ENCODE peak calls at places on chromosomes 11 and 22, in four cellular contexts. V is colonic mucosa, P is NT2/D1, M is upper lobe of right lung. A is an unnamed sample.

GRCh38 chr11:36818410-36818809 is 220.4 kb upstream of the RAG2 start:
- DNase-seq in V (no peak), P (peak; percentile 13), M (no peak), A (no peak)

GRCh38 chr11:94199367-94200130 is 70.9 kb downstream of the PANX1 start:
- DNase-seq in V (no peak), P (no peak), M (no peak), A (no peak)

GRCh38 chr11:123584186-123584585 is 70.2 kb downstream of the SCN3B start:
- DNase-seq in V (no peak), P (no peak), M (no peak), A (no peak)

GRCh38 chr22:20639750-20640149 is 132.3 kb downstream of the MED15 start:
- DNase-seq in V (no peak), P (no peak), M (no peak), A (no peak)

GRCh38 chr22:23124611-23125511 is 16.9 kb downstream of the RSPH14 start:
- DNase-seq in V (no peak), P (no peak), M (no peak), A (no peak)

GRCh38 chr11:76610871-76611475 is 59.6 kb downstream of the LRRC32 start:
- DNase-seq in V (peak; percentile 15), P (no peak), M (no peak), A (peak; percentile 70)

GRCh38 chr22:50078246-50078645 is 7.0 kb downstream of the MLC1 start:
- DNase-seq in V (no peak), P (no peak), M (no peak), A (peak; percentile 67)

GRCh38 chr22:46077669-46078099 is 72.6 kb upstream of the PPARA start:
- DNase-seq in V (no peak), P (no peak), M (no peak), A (peak; percentile 69)

GRCh38 chr11:59756845-59757244 is 1.7 kb downstream of the STX3 start:
- DNase-seq in V (peak; percentile 78), P (no peak), M (no peak), A (no peak)

GRCh38 chr11:120698918-120699317 is 187.4 kb downstream of the GRIK4 start:
- DNase-seq in V (no peak), P (no peak), M (no peak), A (no peak)

GRCh38 chr22:36741204-36741793 is 34.6 kb downstream of the IFT27 start:
- DNase-seq in V (no peak), P (peak; percentile 5), M (peak; percentile 19), A (no peak)

GRCh38 chr11:33706961-33707360 is 6.3 kb upstream of the C11orf91 start:
- DNase-seq in V (no peak), P (no peak), M (no peak), A (no peak)

GRCh38 chr22:26894766-26895485 is 237.5 kb downstream of the MIAT start:
- DNase-seq in V (no peak), P (no peak), M (no peak), A (no peak)

GRCh38 chr11:26228778-26229177 is 103.2 kb upstream of the ANO3 start:
- DNase-seq in V (no peak), P (no peak), M (no peak), A (no peak)

GRCh38 chr11:60871378-60872061 is 4.2 kb downstream of the ZP1 start:
- DNase-seq in V (no peak), P (no peak), M (peak; percentile 64), A (no peak)

GRCh38 chr11:72721689-72722049 is 30.5 kb downstream of the ARAP1 start:
- DNase-seq in V (peak; percentile 62), P (no peak), M (peak; percentile 79), A (no peak)

GRCh38 chr11:66136752-66137123 is 66.7 kb downstream of the PACS1 start:
- DNase-seq in V (no peak), P (no peak), M (no peak), A (no peak)

GRCh38 chr11:113725883-113726405 is 19.8 kb upstream of the TMPRSS5 start:
- DNase-seq in V (no peak), P (no peak), M (no peak), A (no peak)

GRCh38 chr11:74683279-74683871 is 47.9 kb downstream of the CHRDL2 start:
- DNase-seq in V (no peak), P (no peak), M (peak; percentile 80), A (peak; percentile 86)

GRCh38 chr11:123683616-123684170 is 29.3 kb upstream of the SCN3B start:
- DNase-seq in V (no peak), P (no peak), M (no peak), A (no peak)

GRCh38 chr22:46390652-46391301 is 55.3 kb downstream of the TRMU start:
- DNase-seq in V (no peak), P (no peak), M (no peak), A (no peak)

GRCh38 chr11:69683764-69684333 is 8.7 kb upstream of the LTO1 start:
- DNase-seq in V (no peak), P (no peak), M (peak; percentile 66), A (peak; percentile 72)

GRCh38 chr11:101881586-101881985 is 33.2 kb upstream of the CEP126 start:
- DNase-seq in V (no peak), P (no peak), M (no peak), A (no peak)

GRCh38 chr11:32615422-32615821 is 31.8 kb downstream of the EIF3M start:
- DNase-seq in V (no peak), P (no peak), M (no peak), A (no peak)

GRCh38 chr11:22792497-22792896 is 37.1 kb downstream of the SVIP start:
- DNase-seq in V (no peak), P (no peak), M (no peak), A (no peak)

GRCh38 chr22:46672731-46673130 is 52.5 kb downstream of the GRAMD4 start:
- DNase-seq in V (peak; percentile 78), P (no peak), M (no peak), A (no peak)

GRCh38 chr11:99148352-99148751 is 127.6 kb downstream of the CNTN5 start:
- DNase-seq in V (no peak), P (no peak), M (no peak), A (no peak)

GRCh38 chr11:69512790-69513189 is 31.3 kb downstream of the LINC01488 start:
- DNase-seq in V (no peak), P (no peak), M (peak; percentile 51), A (no peak)

GRCh38 chr22:38655532-38656255 is 498 bp downstream of the FAM227A start:
- DNase-seq in V (no peak), P (peak; percentile 30), M (no peak), A (no peak)

GRCh38 chr11:3341298-3341697 is 37.6 kb downstream of the ZNF195 start:
- DNase-seq in V (peak; percentile 76), P (peak; percentile 43), M (peak; percentile 80), A (peak; percentile 80)

GRCh38 chr11:126345759-126346585 is 9.5 kb upstream of the ST3GAL4 start:
- DNase-seq in V (peak; percentile 37), P (no peak), M (no peak), A (peak; percentile 77)

GRCh38 chr11:19071255-19071654 is 10.7 kb upstream of the MRGPRX2 start:
- DNase-seq in V (peak; percentile 82), P (peak; percentile 43), M (peak; percentile 81), A (peak; percentile 87)

GRCh38 chr22:32589007-32589406 is 114.4 kb downstream of the FBXO7 start:
- DNase-seq in V (no peak), P (no peak), M (no peak), A (no peak)

GRCh38 chr22:21942407-21942895 is 10.2 kb downstream of the PPM1F start:
- DNase-seq in V (peak; percentile 44), P (no peak), M (peak; percentile 78), A (peak; percentile 91)

GRCh38 chr22:42948205-42948804 is 66.6 kb downstream of the PACSIN2 start:
- DNase-seq in V (no peak), P (no peak), M (no peak), A (no peak)

GRCh38 chr11:62245271-62245753 is 3.3 kb downstream of the SCGB1D2 start:
- DNase-seq in V (peak; percentile 19), P (peak; percentile 13), M (no peak), A (no peak)

DNA sequence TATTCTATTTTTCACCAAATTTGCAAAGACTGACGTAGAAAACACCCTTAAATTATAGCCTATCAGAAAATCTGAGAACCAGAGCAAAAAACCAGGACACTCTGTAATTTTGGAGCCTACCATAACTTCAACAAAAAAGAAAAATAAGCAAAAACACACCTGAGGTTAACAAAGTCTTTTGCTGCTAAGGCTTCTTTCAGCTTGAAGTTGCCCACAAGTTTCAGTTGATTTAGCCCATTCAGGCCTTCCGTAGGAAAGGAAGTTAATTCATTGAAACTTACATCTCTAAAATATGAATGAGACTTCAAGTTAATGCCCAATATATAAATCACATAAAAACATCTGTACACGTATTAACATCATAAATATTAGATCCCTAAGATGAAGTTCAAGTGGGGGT is 10.4 kb upstream of the CCDC34 start:
- DNase-seq in V (no peak), P (no peak), M (no peak), A (no peak)
- H3K4me1 ChIP-seq in V (no peaks in the 10 kb centered on the region), P (no peaks in the 10 kb centered on the region), M (no peaks in the 10 kb centered on the region), A (no peaks in the 10 kb centered on the region)

GRCh38 chr11:28106351-28107043 is 1.5 kb downstream of the KIF18A start:
- DNase-seq in V (no peak), P (no peak), M (no peak), A (no peak)
- H3K4me1 ChIP-seq in V (no peaks in the 10 kb centered on the region), P (no peaks in the 10 kb centered on the region), M (peaks cover 21% of the 10 kb centered on the region), A (no peaks in the 10 kb centered on the region)

DNA sequence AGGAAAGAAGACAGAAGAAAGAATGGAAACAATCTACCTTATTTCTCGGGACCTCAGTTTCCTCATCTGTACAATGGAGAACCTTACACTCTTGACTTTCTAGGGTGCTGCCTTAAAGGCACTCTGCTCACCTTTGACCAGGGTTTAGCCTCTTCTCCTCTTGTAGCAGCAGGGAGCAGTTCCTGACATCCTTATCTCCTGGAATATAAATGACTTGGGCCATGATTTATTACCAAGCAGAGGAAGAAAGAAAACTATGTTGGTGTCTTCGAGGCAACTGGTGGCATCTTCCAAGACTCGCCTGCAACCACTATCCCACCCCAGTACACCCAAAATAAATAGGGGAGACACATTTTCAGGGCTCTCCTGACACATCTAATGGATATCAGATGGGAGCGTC is 314.2 kb downstream of the BUD13 start:
- DNase-seq in V (no peak), P (no peak), M (no peak), A (no peak)
- H3K4me1 ChIP-seq in V (peaks cover 7% of the 10 kb centered on the region), P (no peaks in the 10 kb centered on the region), M (no peaks in the 10 kb centered on the region), A (no peaks in the 10 kb centered on the region)

GRCh38 chr11:1727861-1728260 is 22.5 kb downstream of the IFITM10 start:
- DNase-seq in V (no peak), P (no peak), M (no peak), A (no peak)

GRCh38 chr11:1728281-1728680 is 22.1 kb downstream of the IFITM10 start:
- DNase-seq in V (no peak), P (no peak), M (no peak), A (peak; percentile 51)

GRCh38 chr11:1728931-1729691 is 21.3 kb downstream of the IFITM10 start:
- DNase-seq in V (no peak), P (no peak), M (no peak), A (peak; percentile 46)

GRCh38 chr11:1730230-1730629 is 20.2 kb downstream of the IFITM10 start:
- DNase-seq in V (no peak), P (no peak), M (no peak), A (peak; percentile 34)

DNA sequence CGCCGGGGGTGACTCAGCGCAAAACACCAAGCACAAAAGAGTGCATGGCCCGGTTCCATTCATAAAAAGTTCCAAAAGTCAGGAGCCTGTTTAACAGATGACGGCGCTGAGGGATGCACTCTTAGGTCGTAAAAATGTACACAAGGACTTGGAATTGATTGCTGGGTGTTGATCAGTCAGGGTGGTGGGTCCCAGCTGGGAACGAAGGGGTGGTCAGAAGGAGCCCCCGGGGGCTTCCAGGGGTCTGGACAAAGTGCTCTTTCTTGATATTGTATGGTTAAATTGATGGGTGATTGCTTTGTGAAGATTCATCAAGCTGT is 20.7 kb downstream of the IFITM10 start:
- DNase-seq in V (no peak), P (no peak), M (no peak), A (no peak)
- H3K4me1 ChIP-seq in V (no peaks in the 10 kb centered on the region), P (no peaks in the 10 kb centered on the region), M (no peaks in the 10 kb centered on the region), A (no peaks in the 10 kb centered on the region)